ENCODE peak calls at places on chromosomes 13 and 19, in five cellular contexts. T, J, M, A and V are unnamed samples.

GRCh38 chr19:40716031-40716654 is 543 bp downstream of the COQ8B start:
- ATAC-seq in T (no peak), J (no peak), M (peak), A (no peak), V (no peak)

GRCh38 chr19:2208975-2209374 is 27.2 kb downstream of the PLEKHJ1 start:
- ATAC-seq in T (no peak), J (no peak), M (no peak), A (no peak), V (no peak)

GRCh38 chr19:32599736-32600157 is 18.8 kb downstream of the PDCD5 start:
- ATAC-seq in T (peak), J (peak), M (peak), A (no peak), V (no peak)

GRCh38 chr13:110251227-110251791 is 55.6 kb downstream of the COL4A1 start:
- ATAC-seq in T (peak), J (no peak), M (no peak), A (peak), V (no peak)

GRCh38 chr13:76696370-76696769 is 189.8 kb downstream of the KCTD12 start:
- ATAC-seq in T (no peak), J (no peak), M (no peak), A (no peak), V (no peak)

GRCh38 chr13:29509999-29510586 is 85.4 kb downstream of the SLC7A1 start:
- ATAC-seq in T (no peak), J (no peak), M (no peak), A (no peak), V (no peak)

GRCh38 chr19:11171144-11171543 is 15.6 kb upstream of the SPC24 start:
- ATAC-seq in T (no peak), J (no peak), M (no peak), A (no peak), V (no peak)

GRCh38 chr13:51942189-51942588 is 69.1 kb downstream of the ATP7B start:
- ATAC-seq in T (peak), J (peak), M (peak), A (no peak), V (no peak)

GRCh38 chr13:19289180-19289579 is 107.6 kb upstream of the TUBA3C start:
- ATAC-seq in T (no peak), J (no peak), M (no peak), A (no peak), V (no peak)

GRCh38 chr13:41216160-41216559 is 21.8 kb upstream of the KBTBD7 start:
- ATAC-seq in T (no peak), J (no peak), M (no peak), A (no peak), V (no peak)

GRCh38 chr13:100454876-100455275 is 133.7 kb downstream of the GGACT start:
- ATAC-seq in T (no peak), J (no peak), M (no peak), A (no peak), V (no peak)

GRCh38 chr13:86974251-86974994 is 696.7 kb upstream of the SLITRK5 start:
- ATAC-seq in T (no peak), J (no peak), M (no peak), A (no peak), V (no peak)

GRCh38 chr13:113155201-113155600 is 3.2 kb upstream of the PROZ start:
- ATAC-seq in T (no peak), J (no peak), M (no peak), A (no peak), V (no peak)

GRCh38 chr13:111005808-111006494 is 91.1 kb upstream of the ANKRD10 start:
- ATAC-seq in T (peak), J (peak), M (no peak), A (peak), V (peak)

GRCh38 chr19:11286312-11286974 is 9.5 kb upstream of the TSPAN16 start:
- ATAC-seq in T (peak), J (no peak), M (no peak), A (no peak), V (peak)

GRCh38 chr13:28376604-28377003 is 118.3 kb downstream of the FLT1 start:
- ATAC-seq in T (peak), J (peak), M (no peak), A (no peak), V (no peak)

GRCh38 chr19:827710-828321 is at the start of gene AZU1:
- ATAC-seq in T (peak), J (peak), M (no peak), A (no peak), V (peak)

GRCh38 chr19:15635016-15635805 is 5.5 kb upstream of the CYP4F3 start:
- ATAC-seq in T (peak), J (no peak), M (no peak), A (no peak), V (no peak)

GRCh38 chr13:113777311-113778260 is 18.6 kb downstream of the TMEM255B start:
- ATAC-seq in T (peak), J (peak), M (no peak), A (peak), V (no peak)

GRCh38 chr13:34346626-34347025 is 528.7 kb downstream of the RFC3 start:
- ATAC-seq in T (no peak), J (no peak), M (no peak), A (no peak), V (no peak)

GRCh38 chr13:77865588-77865987 is 53.0 kb downstream of the EDNRB start:
- ATAC-seq in T (no peak), J (no peak), M (no peak), A (no peak), V (peak)

GRCh38 chr13:74487091-74487722 is 353.0 kb upstream of the KLF12 start:
- ATAC-seq in T (peak), J (peak), M (no peak), A (no peak), V (no peak)

GRCh38 chr13:110676057-110676510 is 29.8 kb downstream of the CARS2 start:
- ATAC-seq in T (peak), J (peak), M (no peak), A (no peak), V (no peak)

GRCh38 chr13:110454956-110455355 is 106.6 kb downstream of the RAB20 start:
- ATAC-seq in T (no peak), J (no peak), M (no peak), A (no peak), V (no peak)

GRCh38 chr13:98273067-98273823 is 96.2 kb upstream of the RNF113B start:
- ATAC-seq in T (no peak), J (peak), M (no peak), A (peak), V (no peak)

GRCh38 chr13:67763984-67764383 is 533.8 kb upstream of the PCDH9 start:
- ATAC-seq in T (no peak), J (no peak), M (no peak), A (no peak), V (no peak)

GRCh38 chr19:27779953-27780352 is 1433.0 kb downstream of the UQCRFS1 start:
- ATAC-seq in T (no peak), J (no peak), M (no peak), A (no peak), V (no peak)

GRCh38 chr13:67048793-67049150 is 181.4 kb downstream of the PCDH9 start:
- ATAC-seq in T (no peak), J (peak), M (no peak), A (peak), V (no peak)

GRCh38 chr19:28601723-28602440 is 611.1 kb downstream of the UQCRFS1 start:
- ATAC-seq in T (no peak), J (no peak), M (no peak), A (no peak), V (no peak)

GRCh38 chr13:68047889-68048288 is 817.8 kb upstream of the PCDH9 start:
- ATAC-seq in T (no peak), J (no peak), M (no peak), A (no peak), V (no peak)

GRCh38 chr13:93425411-93425810 is 198.8 kb downstream of the GPC6 start:
- ATAC-seq in T (no peak), J (no peak), M (no peak), A (no peak), V (no peak)

GRCh38 chr19:10404888-10405808 is 1.8 kb upstream of the CDC37 start:
- ATAC-seq in T (no peak), J (no peak), M (no peak), A (no peak), V (no peak)

GRCh38 chr19:16828990-16829821 is at the start of gene SIN3B:
- ATAC-seq in T (peak), J (peak), M (peak), A (peak), V (peak)
- H3K27ac ChIP-seq in T (peak), J (peak), M (peak), A (peak), V (peak)

GRCh38 chr19:31314849-31315620 is 34.2 kb downstream of the TSHZ3 start:
- ATAC-seq in T (no peak), J (no peak), M (no peak), A (no peak), V (no peak)
- H3K27ac ChIP-seq in T (no peak), J (no peak), M (no peak), A (no peak), V (no peak)

DNA sequence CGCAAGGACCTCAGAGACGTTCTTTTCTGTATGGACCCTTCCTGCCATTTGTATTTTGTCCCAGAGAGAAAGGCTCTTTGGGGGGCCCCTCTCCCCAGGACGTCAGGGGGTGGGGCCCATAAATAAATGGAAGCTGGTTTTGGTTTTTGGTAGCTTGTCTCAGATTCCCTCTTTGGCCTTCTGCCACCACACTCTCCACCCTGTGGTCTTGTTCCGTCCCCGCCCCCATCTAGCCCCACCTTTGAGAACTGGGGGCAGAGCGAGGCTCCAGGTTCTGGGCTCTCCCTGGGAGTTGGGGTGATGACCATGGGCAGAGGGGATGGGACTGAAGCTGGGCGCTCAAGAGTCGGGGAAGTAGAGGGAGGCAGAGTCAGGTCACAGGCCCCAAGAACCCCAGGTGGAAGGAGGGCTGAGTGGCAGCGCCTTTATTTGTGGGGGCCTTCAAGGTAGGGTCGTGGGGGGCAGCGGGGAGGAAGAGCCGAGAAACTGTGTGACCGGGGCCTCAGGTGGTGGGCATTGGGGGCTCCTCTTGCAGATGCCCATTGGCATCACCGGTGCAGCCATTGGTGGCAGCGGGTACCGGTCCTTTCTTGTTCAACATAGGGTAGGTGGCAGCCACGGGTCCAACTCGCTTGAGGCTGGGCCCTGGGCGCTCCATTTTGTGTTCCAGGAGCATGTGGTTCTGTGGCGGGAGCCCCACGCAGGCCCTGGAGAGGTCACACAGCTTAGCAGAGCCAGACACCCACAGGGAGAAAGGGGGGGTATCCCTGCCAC is 3.3 kb downstream of the ISYNA1 start:
- ATAC-seq in T (no peak), J (no peak), M (no peak), A (no peak), V (no peak)
- H3K27ac ChIP-seq in T (no peak), J (no peak), M (no peak), A (peak), V (peak)

GRCh38 chr19:7965921-7966665 is 22.6 kb upstream of the TIMM44 start:
- ATAC-seq in T (no peak), J (no peak), M (no peak), A (no peak), V (no peak)
- H3K27ac ChIP-seq in T (no peak), J (no peak), M (no peak), A (no peak), V (no peak)

DNA sequence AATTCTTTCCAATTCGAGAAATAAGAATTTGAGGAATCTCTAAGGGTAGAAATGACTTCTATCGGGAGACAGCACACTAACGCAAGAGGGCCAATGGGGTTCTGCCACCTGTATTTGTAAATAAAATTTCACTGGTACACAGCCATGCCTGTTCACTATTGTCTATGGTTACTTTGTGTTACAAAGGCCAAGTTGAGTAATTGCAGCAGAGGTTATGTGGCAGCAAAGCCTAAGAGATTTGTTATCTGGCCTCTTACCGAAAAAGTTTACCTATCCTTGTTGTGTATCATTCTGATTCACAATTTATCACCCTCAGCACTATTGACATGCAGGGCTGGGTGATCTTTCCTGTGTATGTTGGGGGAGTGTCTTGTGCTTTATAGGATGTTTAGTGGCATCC is 278.0 kb downstream of the KLF5 start:
- ATAC-seq in T (no peak), J (no peak), M (no peak), A (no peak), V (no peak)
- H3K27ac ChIP-seq in T (no peak), J (no peak), M (no peak), A (no peak), V (no peak)

GRCh38 chr19:57886046-57886445 is 2.8 kb downstream of the ZNF814 start:
- ATAC-seq in T (no peak), J (no peak), M (no peak), A (no peak), V (no peak)

GRCh38 chr19:57887195-57887941 is 1.5 kb downstream of the ZNF814 start:
- ATAC-seq in T (no peak), J (no peak), M (no peak), A (no peak), V (no peak)

GRCh38 chr19:57888494-57889231 is at the start of gene ZNF814:
- ATAC-seq in T (peak), J (peak), M (peak), A (peak), V (peak)

GRCh38 chr19:57888107-57888493 is 737 bp downstream of the ZNF814 start:
- ATAC-seq in T (no peak), J (peak), M (no peak), A (no peak), V (no peak)
- H3K27ac ChIP-seq in T (peak), J (peak), M (peak), A (peak), V (peak)

GRCh38 chr13:36789730-36790129 is 29.3 kb upstream of the RFXAP start:
- ATAC-seq in T (no peak), J (no peak), M (no peak), A (no peak), V (no peak)
- H3K27ac ChIP-seq in T (no peak), J (no peak), M (no peak), A (no peak), V (no peak)

GRCh38 chr19:48905664-48906063 is 5.6 kb downstream of the NUCB1 start:
- ATAC-seq in T (no peak), J (no peak), M (no peak), A (no peak), V (no peak)
- H3K27ac ChIP-seq in T (no peak), J (peak), M (no peak), A (no peak), V (no peak)

GRCh38 chr19:35871611-35872010 is 3.2 kb downstream of the APLP1 start:
- ATAC-seq in T (no peak), J (no peak), M (no peak), A (no peak), V (no peak)
- H3K27ac ChIP-seq in T (no peak), J (no peak), M (no peak), A (no peak), V (no peak)